ENCODE peak calls at places on chromosome 4, in five cellular contexts. Y is sigmoid colon, L is BJ, W is cardiac muscle cell, D is foreskin fibroblast. P is an unnamed sample.

GRCh38 chr4:79147251-79147650 is 178.6 kb downstream of the NAA11 start:
- DNase-seq in Y (no peak), L (no peak), W (no peak), D (peak), P (no peak)

GRCh38 chr4:86482296-86482695 is 111.8 kb upstream of the PTPN13 start:
- DNase-seq in Y (no peak), L (no peak), W (no peak), D (no peak), P (no peak)

GRCh38 chr4:113468165-113469022 is 293.1 kb downstream of the CAMK2D start:
- DNase-seq in Y (peak), L (peak), W (peak), D (peak), P (peak)

GRCh38 chr4:163922302-163922701 is 427.8 kb downstream of the TMA16 start:
- DNase-seq in Y (no peak), L (no peak), W (no peak), D (no peak), P (no peak)

GRCh38 chr4:176676901-176677300 is 115.8 kb downstream of the VEGFC start:
- DNase-seq in Y (no peak), L (no peak), W (no peak), D (no peak), P (no peak)

GRCh38 chr4:173518419-173519102 is 11.5 kb downstream of the HAND2 start:
- DNase-seq in Y (peak), L (no peak), W (peak), D (no peak), P (no peak)

GRCh38 chr4:80521438-80521837 is 185.9 kb downstream of the CFAP299 start:
- DNase-seq in Y (no peak), L (no peak), W (no peak), D (no peak), P (no peak)

GRCh38 chr4:166386491-166387367 is 513.7 kb downstream of the TLL1 start:
- DNase-seq in Y (no peak), L (no peak), W (no peak), D (no peak), P (no peak)

GRCh38 chr4:55435136-55435535 is 39.4 kb downstream of the TMEM165 start:
- DNase-seq in Y (no peak), L (no peak), W (peak), D (peak), P (no peak)

DNA sequence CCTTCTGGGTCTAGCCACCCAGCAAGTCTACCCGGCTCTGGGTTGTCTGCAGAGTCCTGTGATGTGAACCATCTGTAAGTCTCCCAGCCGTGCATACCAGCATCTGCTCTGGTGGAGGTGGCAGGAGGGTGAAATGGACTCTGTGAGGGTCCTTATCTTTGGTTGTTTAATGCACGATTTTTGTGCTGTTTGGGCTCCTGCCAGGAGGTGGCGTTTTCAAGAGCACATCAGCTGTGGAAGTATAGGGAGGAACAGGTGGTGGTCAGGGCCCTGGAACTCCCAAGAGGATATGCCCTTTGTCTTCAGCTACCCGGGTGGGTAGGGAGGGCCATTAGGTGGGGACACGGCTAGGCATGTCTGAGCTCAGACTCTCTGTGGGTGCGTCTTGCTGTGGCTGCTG is 66.5 kb upstream of the ZFP42 start:
- DNase-seq in Y (no peak), L (no peak), W (no peak), D (no peak), P (no peak)
- TF ChIP-seq CTCF in Y (no peak), L (no peak), W (no peak), D (no peak), P (no peak)

DNA sequence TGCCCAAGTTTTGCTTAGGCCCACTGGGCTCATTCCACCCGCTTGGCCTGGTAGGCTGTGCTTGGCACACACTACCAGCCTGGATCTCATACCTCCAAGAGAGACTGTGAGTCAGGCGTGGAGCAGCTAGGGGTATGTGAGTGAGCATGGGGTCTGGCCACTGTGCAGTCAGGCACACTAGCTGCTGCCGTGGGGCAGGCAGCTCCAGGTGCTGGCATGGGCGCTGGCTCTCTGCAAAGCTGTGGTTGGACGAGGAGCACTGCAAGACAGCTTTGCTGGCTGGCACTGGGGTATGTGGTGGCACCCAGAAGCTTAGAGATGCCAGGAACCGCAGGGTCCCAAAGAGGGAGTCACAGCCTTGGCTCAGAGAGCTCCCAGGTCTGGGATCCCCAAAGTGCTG is 377.8 kb downstream of the KCTD8 start:
- DNase-seq in Y (no peak), L (no peak), W (no peak), D (no peak), P (no peak)
- H3K4me3 ChIP-seq in Y (no peak), L (no peak), W (no peak), D (no peak), P (no peak)

DNA sequence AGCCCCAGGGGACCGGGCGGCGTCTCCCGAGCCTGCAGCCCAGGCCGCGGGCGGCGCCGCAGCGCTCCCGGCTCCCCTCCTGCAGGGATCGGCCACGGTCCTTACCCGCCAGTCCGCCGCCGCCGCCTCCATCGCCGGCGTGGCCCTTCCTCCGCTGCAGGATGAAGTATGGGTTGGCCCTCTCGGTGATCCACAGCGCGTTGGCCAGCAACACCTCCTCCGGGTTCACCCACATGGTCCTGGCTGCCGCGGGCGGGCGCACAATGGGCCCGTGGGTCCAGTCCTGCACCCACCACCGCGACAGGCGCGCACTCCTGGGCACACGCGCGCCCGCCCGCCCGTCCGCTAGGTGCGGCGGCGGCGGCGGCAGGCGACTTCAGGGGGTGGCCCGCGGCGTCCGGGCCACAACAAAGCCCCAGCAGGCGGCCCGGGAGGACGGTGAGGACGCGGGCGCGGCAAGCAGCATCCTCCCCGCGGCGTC is 334 bp downstream of the TBC1D9 start:
- DNase-seq in Y (peak), L (no peak), W (peak), D (peak), P (peak)
- TF ChIP-seq CTCF in Y (no peak), L (no peak), W (no peak), D (no peak), P (no peak)

DNA sequence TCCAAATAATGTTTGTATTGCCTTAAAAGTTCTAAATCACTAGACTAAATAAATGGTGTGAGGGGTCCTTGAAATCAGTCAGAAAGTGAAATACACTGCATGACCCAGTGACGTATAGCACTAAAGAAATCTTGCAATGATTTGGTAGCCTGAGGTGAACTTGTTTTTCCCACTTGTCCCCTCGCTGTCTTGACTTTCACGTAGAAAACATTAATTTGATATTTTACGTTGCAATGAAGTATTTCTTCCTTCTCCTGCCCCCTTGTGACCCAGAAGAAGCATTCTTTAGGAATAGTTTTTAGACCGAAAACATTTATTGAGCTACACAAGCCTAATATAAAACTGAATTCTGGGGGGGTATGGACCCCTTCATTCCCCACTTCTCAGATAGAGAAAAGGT is 3.7 kb downstream of the KLB start:
- DNase-seq in Y (no peak), L (no peak), W (peak), D (peak), P (no peak)
- H3K4me3 ChIP-seq in Y (no peak), L (no peak), W (no peak), D (no peak), P (no peak)

GRCh38 chr4:76791479-76791878 is 106.5 kb downstream of the SOWAHB start:
- DNase-seq in Y (no peak), L (no peak), W (no peak), D (no peak), P (no peak)

GRCh38 chr4:76790377-76790776 is 107.6 kb downstream of the SOWAHB start:
- DNase-seq in Y (no peak), L (no peak), W (no peak), D (no peak), P (no peak)

GRCh38 chr4:76784237-76784636 is 113.7 kb downstream of the SOWAHB start:
- DNase-seq in Y (no peak), L (no peak), W (no peak), D (no peak), P (no peak)

GRCh38 chr4:76783836-76784235 is 114.1 kb downstream of the SOWAHB start:
- DNase-seq in Y (no peak), L (no peak), W (no peak), D (no peak), P (no peak)

DNA sequence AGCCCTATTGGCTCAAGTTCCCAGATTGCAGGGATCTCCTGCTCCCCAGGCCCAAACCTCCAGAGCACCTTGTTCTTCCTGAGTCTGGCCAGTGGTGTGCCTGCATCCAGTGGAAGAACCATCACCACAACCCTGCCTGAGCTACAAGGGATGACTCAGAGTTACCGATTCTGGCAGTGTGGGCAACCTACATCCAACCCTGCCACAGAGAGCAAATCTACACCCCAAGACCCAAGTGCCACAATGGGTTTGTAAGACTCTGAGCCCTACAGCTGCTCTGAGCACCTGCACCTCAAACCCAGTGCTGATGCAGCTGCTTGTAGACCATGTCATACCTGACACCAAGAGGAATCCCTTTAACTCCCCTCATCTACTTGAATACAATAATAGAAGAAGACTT is 110.0 kb downstream of the SOWAHB start:
- DNase-seq in Y (no peak), L (no peak), W (no peak), D (no peak), P (no peak)
- TF ChIP-seq CTCF in Y (no peak), L (no peak), W (no peak), D (no peak), P (no peak)

DNA sequence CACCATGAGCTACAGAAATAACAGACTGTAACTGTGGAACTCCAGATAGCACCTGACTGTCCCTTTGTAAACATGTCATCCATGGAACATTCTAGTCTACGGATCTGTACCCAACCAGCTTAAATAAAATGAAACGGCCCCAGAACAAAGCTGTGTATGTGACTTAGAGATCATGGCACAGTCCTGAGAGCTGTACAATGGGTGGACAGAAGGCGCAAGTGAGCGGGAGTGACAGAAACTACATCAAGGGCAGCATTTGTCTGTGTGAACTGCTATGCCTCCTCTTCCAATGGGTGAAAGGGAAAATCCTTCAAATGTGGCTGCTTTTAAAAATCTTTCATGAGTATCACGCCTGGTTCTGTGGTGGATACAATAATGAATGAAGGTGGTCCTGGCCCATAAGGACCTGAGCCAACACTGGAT is 72.5 kb downstream of the FAT1 start:
- DNase-seq in Y (no peak), L (no peak), W (no peak), D (no peak), P (no peak)
- H3K4me3 ChIP-seq in Y (peak), L (no peak), W (no peak), D (no peak), P (peak)

DNA sequence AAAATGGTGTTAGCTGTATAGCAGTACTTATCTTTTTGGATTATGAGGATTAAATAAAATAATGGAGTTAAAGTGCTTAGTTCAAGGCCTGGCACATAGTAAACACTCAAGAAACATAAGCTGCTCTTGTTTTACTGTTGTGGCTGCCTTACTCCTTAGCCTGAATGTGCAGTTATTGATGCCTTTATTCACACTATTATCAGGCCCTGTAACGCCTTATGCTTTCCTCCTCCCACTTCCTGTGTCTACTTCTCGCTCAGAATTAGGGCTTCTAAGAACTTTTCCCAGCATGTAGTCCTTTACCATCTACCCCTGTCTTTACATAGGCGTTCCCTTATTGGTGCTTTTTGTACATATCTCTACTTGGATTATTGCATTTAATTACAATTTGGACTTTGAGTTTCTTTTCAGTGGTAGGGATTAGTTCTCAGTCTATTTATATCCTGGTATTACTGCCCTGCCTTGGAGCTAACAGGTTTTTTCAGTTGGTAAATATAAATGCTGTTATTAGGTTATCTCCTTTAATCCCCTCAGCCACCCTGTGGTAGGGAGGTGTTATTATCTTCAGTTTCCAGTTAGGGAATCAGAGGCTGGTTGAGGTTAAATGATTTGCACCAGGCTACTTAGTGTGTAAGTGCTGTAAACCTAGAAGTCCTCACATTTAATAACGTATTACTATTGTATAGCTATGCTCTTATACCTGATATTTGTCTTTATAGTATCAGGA is 83.9 kb downstream of the RBPJ start:
- DNase-seq in Y (no peak), L (no peak), W (no peak), D (no peak), P (no peak)
- TF ChIP-seq CTCF in Y (no peak), L (no peak), W (no peak), D (no peak), P (no peak)

GRCh38 chr4:185110375-185110823 is 32.7 kb upstream of the SLC25A4 start:
- DNase-seq in Y (no peak), L (no peak), W (no peak), D (no peak), P (no peak)

GRCh38 chr4:185109736-185110135 is 33.3 kb upstream of the SLC25A4 start:
- DNase-seq in Y (no peak), L (no peak), W (no peak), D (no peak), P (no peak)

GRCh38 chr4:185106353-185106752 is 36.7 kb upstream of the SLC25A4 start:
- DNase-seq in Y (no peak), L (no peak), W (no peak), D (no peak), P (no peak)

GRCh38 chr4:185108185-185108584 is 34.9 kb upstream of the SLC25A4 start:
- DNase-seq in Y (no peak), L (no peak), W (no peak), D (no peak), P (no peak)

DNA sequence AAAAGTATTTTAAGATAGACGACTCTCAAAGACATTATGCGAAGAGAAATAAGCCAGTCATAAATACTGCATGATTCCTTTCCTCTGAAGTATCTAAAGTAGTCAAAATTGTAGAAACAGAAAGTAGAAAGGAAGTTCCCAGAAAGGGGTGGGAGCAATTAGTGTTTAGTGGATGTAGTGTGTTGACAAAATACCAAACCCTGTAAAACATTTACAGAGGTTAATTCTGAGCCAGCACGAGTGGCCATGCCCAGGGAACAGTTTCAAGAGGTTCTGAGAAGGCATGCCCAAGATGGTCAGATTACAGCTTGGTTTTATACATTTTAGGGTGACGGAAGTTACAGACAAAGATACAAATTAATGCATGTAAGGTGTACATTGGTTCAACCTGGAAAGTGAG is 34.4 kb upstream of the SLC25A4 start:
- DNase-seq in Y (no peak), L (no peak), W (no peak), D (no peak), P (no peak)
- H3K4me3 ChIP-seq in Y (no peak), L (no peak), W (no peak), D (no peak), P (no peak)

GRCh38 chr4:111633663-111634266 is 511.5 kb upstream of the FAM241A start:
- DNase-seq in Y (no peak), L (no peak), W (no peak), D (no peak), P (no peak)

GRCh38 chr4:111630705-111631104 is 514.5 kb upstream of the FAM241A start:
- DNase-seq in Y (no peak), L (no peak), W (peak), D (peak), P (no peak)

GRCh38 chr4:111632752-111633151 is 512.5 kb upstream of the FAM241A start:
- DNase-seq in Y (no peak), L (no peak), W (peak), D (peak), P (no peak)

GRCh38 chr4:111628437-111628836 is 516.8 kb upstream of the FAM241A start:
- DNase-seq in Y (no peak), L (no peak), W (no peak), D (no peak), P (no peak)

DNA sequence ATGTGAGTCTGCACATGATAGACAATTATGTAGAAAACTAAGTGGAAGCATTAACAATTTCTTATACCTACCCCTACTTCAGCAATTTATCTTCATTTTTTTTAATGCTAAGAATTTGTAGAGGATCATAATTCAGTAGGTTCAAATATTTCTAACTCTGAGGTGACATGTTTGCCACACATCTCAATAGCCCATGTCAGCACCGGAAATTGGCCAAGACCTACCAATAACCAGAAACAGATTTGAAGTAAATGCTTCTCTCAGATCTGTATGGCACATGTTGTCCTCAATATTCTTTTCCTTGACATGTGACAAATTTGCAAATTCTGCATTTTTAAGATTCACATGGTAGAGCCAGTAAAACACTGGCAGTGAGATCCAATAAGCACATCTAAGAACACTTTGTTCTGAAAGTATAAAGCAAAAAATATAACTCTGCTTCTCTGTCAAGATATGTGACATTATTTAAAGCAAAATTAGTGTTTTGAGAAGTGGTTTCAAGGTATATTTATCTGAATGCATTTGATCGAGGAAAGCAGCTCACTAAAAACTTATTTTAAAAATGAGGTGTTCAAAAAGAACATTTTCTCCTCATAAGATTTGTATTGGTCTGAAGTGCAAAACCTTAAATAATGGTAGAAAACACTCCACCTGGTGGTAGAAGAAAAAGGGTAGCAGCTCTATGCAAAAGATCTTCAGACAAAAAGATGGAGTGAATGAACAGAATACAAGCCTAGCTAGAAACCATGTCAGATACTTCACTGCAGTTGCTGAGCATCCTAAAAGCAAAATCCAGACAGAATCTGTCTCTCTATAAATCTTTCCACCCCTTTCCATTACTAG is 513.9 kb upstream of the FAM241A start:
- DNase-seq in Y (no peak), L (no peak), W (peak), D (peak), P (no peak)
- TF ChIP-seq CTCF in Y (no peak), L (peak), W (peak), D (peak), P (no peak)